ENCODE peak calls at places on chromosomes 1 and 21, in eight cellular contexts. J is SJSA1, C is left ventricle myocardium inferior, M is suprapubic skin, V is tibial artery, L is lung, Y is ovary, Q is H9. U is an unnamed sample.

GRCh38 chr1:46246548-46247432 is 773 bp upstream of the RAD54L start:
- DNase-seq in L (no peak), M (peak; percentile 80), J (peak; percentile 59), Q (no peak), Y (peak; percentile 70), C (peak; percentile 44), V (no peak), U (no peak)

GRCh38 chr1:162033445-162033844 is 9.8 kb upstream of the OLFML2B start:
- DNase-seq in J (no peak), M (no peak), Q (no peak), V (peak; percentile 66), Y (no peak), L (no peak), C (peak; percentile 54), U (no peak)

GRCh38 chr1:233281711-233282581 is 13.6 kb downstream of the PCNX2 start:
- DNase-seq in V (no peak), L (no peak), Q (no peak), C (no peak), Y (no peak), M (no peak), J (no peak), U (no peak)

GRCh38 chr21:16468191-16468590 is 738.4 kb downstream of the USP25 start:
- DNase-seq in V (no peak), Q (no peak), C (no peak), M (no peak), Y (no peak), J (no peak), L (no peak), U (no peak)

GRCh38 chr1:172109357-172109756 is 268.1 kb downstream of the DNM3 start:
- DNase-seq in Q (no peak), L (no peak), M (no peak), Y (no peak), V (no peak), J (no peak), C (no peak), U (no peak)

GRCh38 chr1:12678350-12678749 is 34.5 kb downstream of the AADACL4 start:
- DNase-seq in V (no peak), C (no peak), J (no peak), M (no peak), Q (no peak), L (no peak), Y (no peak), U (no peak)

GRCh38 chr1:157034137-157034800 is 11.3 kb downstream of the ARHGEF11 start:
- DNase-seq in V (no peak), J (no peak), Q (no peak), M (no peak), L (no peak), Y (no peak), C (no peak), U (no peak)

GRCh38 chr1:234600418-234601216 is 9.4 kb downstream of the IRF2BP2 start:
- DNase-seq in C (peak; percentile 59), M (no peak), J (no peak), Q (no peak), V (no peak), Y (peak; percentile 56), L (no peak), U (no peak)

GRCh38 chr1:171743014-171743870 is 1.4 kb upstream of the VAMP4 start:
- DNase-seq in L (no peak), V (peak; percentile 31), M (no peak), C (no peak), Q (no peak), J (no peak), Y (peak; percentile 31), U (no peak)

GRCh38 chr1:169550294-169550693 is 36.0 kb downstream of the F5 start:
- DNase-seq in M (no peak), L (no peak), Q (no peak), J (no peak), Y (no peak), C (no peak), V (no peak), U (no peak)

GRCh38 chr1:228214921-228215662 is 7.2 kb downstream of the OBSCN start:
- DNase-seq in M (peak; percentile 74), L (no peak), J (peak; percentile 38), Q (no peak), C (no peak), Y (no peak), V (no peak), U (no peak)

GRCh38 chr1:231934797-231935196 is 308.2 kb downstream of the DISC1 start:
- DNase-seq in L (no peak), C (no peak), J (no peak), Y (no peak), V (no peak), M (no peak), Q (no peak), U (no peak)

GRCh38 chr1:72177711-72178110 is 104.6 kb downstream of the NEGR1 start:
- DNase-seq in Q (no peak), V (no peak), J (no peak), L (no peak), M (no peak), Y (no peak), C (no peak), U (no peak)

GRCh38 chr1:242764161-242764560 is 239.7 kb upstream of the PLD5 start:
- DNase-seq in J (no peak), V (no peak), C (no peak), L (no peak), Q (no peak), M (no peak), Y (no peak), U (no peak)

GRCh38 chr1:212062832-212063438 is 27.4 kb downstream of the DTL start:
- DNase-seq in V (no peak), C (no peak), M (no peak), Q (no peak), J (no peak), L (no peak), Y (no peak), U (no peak)

GRCh38 chr1:7262611-7263010 is 477.4 kb downstream of the CAMTA1 start:
- DNase-seq in L (no peak), M (peak; percentile 37), C (no peak), Y (no peak), J (no peak), V (no peak), Q (no peak), U (no peak)

GRCh38 chr1:241837901-241838300 is 10.1 kb upstream of the EXO1 start:
- DNase-seq in L (no peak), Q (no peak), Y (no peak), M (no peak), V (no peak), C (no peak), J (no peak), U (no peak)

GRCh38 chr1:12617901-12618660 is at the start of gene DHRS3:
- DNase-seq in Q (peak; percentile 87), Y (peak; percentile 71), C (peak; percentile 84), V (peak; percentile 82), J (peak; percentile 61), L (peak; percentile 80), M (no peak), U (no peak)

GRCh38 chr1:64006276-64007051 is 197.0 kb upstream of the UBE2U start:
- DNase-seq in Y (no peak), J (peak; percentile 47), V (peak; percentile 26), L (peak; percentile 33), C (no peak), M (no peak), Q (no peak), U (no peak)

GRCh38 chr1:67650061-67650460 is 34.9 kb upstream of the GADD45A start:
- DNase-seq in C (no peak), Q (no peak), Y (no peak), V (no peak), J (no peak), L (no peak), M (no peak), U (no peak)

GRCh38 chr1:17304155-17304826 is 3.7 kb upstream of the PADI4 start:
- DNase-seq in Q (no peak), V (no peak), Y (no peak), C (no peak), L (no peak), J (no peak), M (peak; percentile 50), U (no peak)

GRCh38 chr1:211258310-211258755 is 833 bp upstream of the RCOR3 start:
- DNase-seq in V (peak; percentile 75), J (peak; percentile 80), Q (peak; percentile 74), L (peak; percentile 83), Y (peak; percentile 82), C (peak; percentile 81), M (peak; percentile 88), U (peak; percentile 16)

GRCh38 chr1:53390261-53390660 is 62.4 kb upstream of the LRP8 start:
- DNase-seq in M (no peak), L (no peak), J (no peak), Y (no peak), C (peak; percentile 42), Q (no peak), V (peak; percentile 77), U (no peak)

GRCh38 chr1:223229756-223230155 is 86.7 kb upstream of the TLR5 start:
- DNase-seq in V (no peak), J (peak; percentile 42), C (no peak), Q (peak; percentile 5), L (no peak), Y (no peak), M (no peak), U (no peak)
- H3K27ac ChIP-seq in V (no peak overlapping the region), J (peak overlapping the region; percentile 98), C (no peak overlapping the region), Q (no peak overlapping the region), L (no peak overlapping the region), Y (no peak overlapping the region), M (no peak overlapping the region), U (no peak overlapping the region)

DNA sequence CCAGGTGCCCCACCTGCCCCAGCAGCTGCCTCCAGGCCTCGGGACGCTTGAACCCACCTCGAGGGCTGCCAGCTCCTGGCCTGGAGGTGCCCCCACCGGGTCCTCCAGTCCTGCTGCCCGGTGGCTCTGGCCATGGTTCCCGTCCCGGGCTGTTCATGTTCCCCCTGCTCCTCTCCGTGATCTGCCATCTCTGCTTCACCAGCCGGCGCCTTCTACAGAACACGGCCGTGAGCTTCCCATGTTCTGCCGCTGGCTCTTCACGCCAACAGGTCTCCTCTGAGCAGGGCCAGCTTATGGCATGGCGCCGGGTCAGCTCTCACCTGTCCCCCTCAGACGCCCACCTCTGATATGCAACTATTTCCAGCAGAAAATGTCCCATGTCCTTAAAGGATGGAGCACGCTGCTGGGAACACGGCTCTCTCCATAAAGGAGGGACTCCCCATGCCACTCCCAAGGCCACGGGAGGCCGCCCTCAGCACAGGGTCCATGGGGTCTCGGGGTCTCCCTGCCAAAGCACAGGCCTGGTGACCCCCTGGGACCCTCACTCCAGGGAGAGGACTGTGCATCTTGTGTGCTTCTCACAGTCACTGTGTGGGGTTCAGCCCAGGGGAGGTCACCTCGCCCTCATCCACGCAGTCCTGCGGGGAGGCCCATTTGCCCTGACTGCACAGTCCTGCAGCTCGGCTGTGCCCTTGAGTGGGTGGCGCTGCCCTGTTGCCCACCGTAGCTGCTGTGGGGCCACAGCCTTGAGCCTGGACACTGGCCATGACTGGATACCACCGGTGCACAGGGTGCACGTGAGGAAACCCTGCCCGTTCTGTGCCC is 36.7 kb downstream of the COL18A1 start:
- DNase-seq in J (no peak), Q (no peak), C (no peak), L (no peak), Y (no peak), M (no peak), V (no peak), U (no peak)
- H3K9me3 ChIP-seq in J (peaks cover 3% of the 10 kb centered on the region), Q (no peaks in the 10 kb centered on the region), C (peaks cover 7% of the 10 kb centered on the region), L (no peaks in the 10 kb centered on the region), Y (no peaks in the 10 kb centered on the region), M (no peaks in the 10 kb centered on the region), V (no peaks in the 10 kb centered on the region), U (no peaks in the 10 kb centered on the region)

GRCh38 chr21:43938751-43939442 is 73.2 kb upstream of the TRAPPC10 start:
- DNase-seq in C (peak; percentile 84), Y (peak; percentile 50), L (peak; percentile 78), J (peak; percentile 68), V (peak; percentile 69), Q (peak; percentile 87), M (peak; percentile 90), U (peak; percentile 13)
- H3K27ac ChIP-seq in C (peak overlapping the region; percentile 70), Y (no peak overlapping the region), L (peak overlapping the region; percentile 34), J (no peak overlapping the region), V (no peak overlapping the region), Q (no peak overlapping the region), M (no peak overlapping the region), U (peak overlapping the region; percentile 70)

GRCh38 chr1:2808386-2808705 is 6.9 kb upstream of the TTC34 start:
- DNase-seq in Y (no peak), Q (no peak), J (no peak), L (no peak), V (no peak), M (no peak), C (no peak), U (no peak)
- H3K9me3 ChIP-seq in Y (peaks cover 10% of the 10 kb centered on the region), Q (peaks cover 85% of the 10 kb centered on the region), J (no peaks in the 10 kb centered on the region), L (no peaks in the 10 kb centered on the region), V (peaks cover 18% of the 10 kb centered on the region), M (peaks cover 5% of the 10 kb centered on the region), C (peaks cover 15% of the 10 kb centered on the region), U (peaks cover 15% of the 10 kb centered on the region)